ENCODE peak calls at places on chromosomes 5 and 9, in ten cellular contexts. One of them, this sample, is unnamed.

GRCh38 chr5:150068472-150068871 is 17.9 kb downstream of the CSF1R start:
- DNase-seq in WERI-Rb-1: no peak
- DNase-seq in GM23338: no peak
- DNase-seq in dorsolateral prefrontal cortex: no peak
- DNase-seq in AG04449: no peak
- DNase-seq in psoas muscle: no peak
- DNase-seq in IMR-90: no peak
- DNase-seq in fibroblast of mammary gland: no peak
- DNase-seq in endodermal cell: peak
- DNase-seq in CD8-positive, alpha-beta T cell: no peak
- DNase-seq in this sample: no peak

GRCh38 chr5:172065431-172066065 is 59.1 kb upstream of the FBXW11 start:
- DNase-seq in CD8-positive, alpha-beta T cell: no peak
- DNase-seq in WERI-Rb-1: no peak
- DNase-seq in AG04449: no peak
- DNase-seq in endodermal cell: peak
- DNase-seq in dorsolateral prefrontal cortex: no peak
- DNase-seq in GM23338: no peak
- DNase-seq in IMR-90: peak
- DNase-seq in fibroblast of mammary gland: peak
- DNase-seq in psoas muscle: no peak
- DNase-seq in this sample: no peak

GRCh38 chr9:22278426-22278825 is 168.2 kb upstream of the DMRTA1 start:
- DNase-seq in fibroblast of mammary gland: peak
- DNase-seq in psoas muscle: no peak
- DNase-seq in WERI-Rb-1: no peak
- DNase-seq in dorsolateral prefrontal cortex: no peak
- DNase-seq in IMR-90: no peak
- DNase-seq in GM23338: no peak
- DNase-seq in CD8-positive, alpha-beta T cell: no peak
- DNase-seq in AG04449: peak
- DNase-seq in endodermal cell: no peak
- DNase-seq in this sample: no peak

GRCh38 chr5:142587354-142587965 is 98.4 kb downstream of the FGF1 start:
- DNase-seq in fibroblast of mammary gland: peak
- DNase-seq in GM23338: peak
- DNase-seq in WERI-Rb-1: peak
- DNase-seq in CD8-positive, alpha-beta T cell: no peak
- DNase-seq in AG04449: no peak
- DNase-seq in dorsolateral prefrontal cortex: no peak
- DNase-seq in psoas muscle: no peak
- DNase-seq in endodermal cell: peak
- DNase-seq in IMR-90: peak
- DNase-seq in this sample: peak

GRCh38 chr5:159178978-159179377 is 30.4 kb downstream of the RNF145 start:
- DNase-seq in psoas muscle: no peak
- DNase-seq in fibroblast of mammary gland: peak
- DNase-seq in IMR-90: peak
- DNase-seq in dorsolateral prefrontal cortex: no peak
- DNase-seq in AG04449: peak
- DNase-seq in endodermal cell: no peak
- DNase-seq in WERI-Rb-1: no peak
- DNase-seq in GM23338: no peak
- DNase-seq in CD8-positive, alpha-beta T cell: no peak
- DNase-seq in this sample: peak

GRCh38 chr5:8843766-8844165 is 702.1 kb downstream of the SEMA5A start:
- DNase-seq in psoas muscle: no peak
- DNase-seq in dorsolateral prefrontal cortex: peak
- DNase-seq in IMR-90: peak
- DNase-seq in WERI-Rb-1: no peak
- DNase-seq in CD8-positive, alpha-beta T cell: no peak
- DNase-seq in fibroblast of mammary gland: peak
- DNase-seq in GM23338: no peak
- DNase-seq in AG04449: no peak
- DNase-seq in endodermal cell: no peak
- DNase-seq in this sample: no peak

GRCh38 chr9:134837529-134837928 is 43.1 kb upstream of the FCN2 start:
- DNase-seq in AG04449: no peak
- DNase-seq in CD8-positive, alpha-beta T cell: no peak
- DNase-seq in psoas muscle: peak
- DNase-seq in dorsolateral prefrontal cortex: no peak
- DNase-seq in endodermal cell: no peak
- DNase-seq in WERI-Rb-1: no peak
- DNase-seq in fibroblast of mammary gland: peak
- DNase-seq in IMR-90: peak
- DNase-seq in GM23338: no peak
- DNase-seq in this sample: no peak

GRCh38 chr5:32852535-32852934 is 141.4 kb downstream of the NPR3 start:
- DNase-seq in fibroblast of mammary gland: peak
- DNase-seq in AG04449: peak
- DNase-seq in CD8-positive, alpha-beta T cell: no peak
- DNase-seq in GM23338: peak
- DNase-seq in WERI-Rb-1: no peak
- DNase-seq in IMR-90: peak
- DNase-seq in dorsolateral prefrontal cortex: no peak
- DNase-seq in psoas muscle: peak
- DNase-seq in endodermal cell: peak
- DNase-seq in this sample: peak

GRCh38 chr5:142316051-142316450 is 8.8 kb downstream of the SPRY4 start:
- DNase-seq in psoas muscle: no peak
- DNase-seq in AG04449: no peak
- DNase-seq in GM23338: no peak
- DNase-seq in CD8-positive, alpha-beta T cell: no peak
- DNase-seq in dorsolateral prefrontal cortex: no peak
- DNase-seq in endodermal cell: no peak
- DNase-seq in IMR-90: peak
- DNase-seq in WERI-Rb-1: no peak
- DNase-seq in fibroblast of mammary gland: peak
- DNase-seq in this sample: peak

GRCh38 chr5:136269978-136270377 is 77.0 kb upstream of the SMIM32 start:
- DNase-seq in endodermal cell: no peak
- DNase-seq in AG04449: no peak
- DNase-seq in fibroblast of mammary gland: no peak
- DNase-seq in GM23338: no peak
- DNase-seq in IMR-90: no peak
- DNase-seq in dorsolateral prefrontal cortex: no peak
- DNase-seq in CD8-positive, alpha-beta T cell: no peak
- DNase-seq in psoas muscle: no peak
- DNase-seq in WERI-Rb-1: no peak
- DNase-seq in this sample: peak

GRCh38 chr5:137296213-137296702 is 202.9 kb downstream of the SPOCK1 start:
- DNase-seq in WERI-Rb-1: peak
- DNase-seq in AG04449: no peak
- DNase-seq in IMR-90: peak
- DNase-seq in endodermal cell: no peak
- DNase-seq in CD8-positive, alpha-beta T cell: no peak
- DNase-seq in psoas muscle: peak
- DNase-seq in dorsolateral prefrontal cortex: no peak
- DNase-seq in GM23338: no peak
- DNase-seq in fibroblast of mammary gland: no peak
- DNase-seq in this sample: no peak

GRCh38 chr9:95010431-95010838 is 283.9 kb downstream of the AOPEP start:
- DNase-seq in CD8-positive, alpha-beta T cell: no peak
- DNase-seq in IMR-90: no peak
- DNase-seq in WERI-Rb-1: no peak
- DNase-seq in psoas muscle: no peak
- DNase-seq in dorsolateral prefrontal cortex: peak
- DNase-seq in fibroblast of mammary gland: no peak
- DNase-seq in AG04449: no peak
- DNase-seq in GM23338: no peak
- DNase-seq in endodermal cell: no peak
- DNase-seq in this sample: no peak

GRCh38 chr5:135894789-135895188 is 852 bp downstream of the IL9 start:
- DNase-seq in endodermal cell: no peak
- DNase-seq in GM23338: no peak
- DNase-seq in IMR-90: no peak
- DNase-seq in AG04449: no peak
- DNase-seq in fibroblast of mammary gland: no peak
- DNase-seq in CD8-positive, alpha-beta T cell: no peak
- DNase-seq in WERI-Rb-1: no peak
- DNase-seq in dorsolateral prefrontal cortex: no peak
- DNase-seq in psoas muscle: no peak
- DNase-seq in this sample: no peak

GRCh38 chr9:114450833-114451706 is 54.2 kb downstream of the WHRN start:
- DNase-seq in GM23338: no peak
- DNase-seq in psoas muscle: no peak
- DNase-seq in fibroblast of mammary gland: no peak
- DNase-seq in CD8-positive, alpha-beta T cell: no peak
- DNase-seq in IMR-90: no peak
- DNase-seq in AG04449: no peak
- DNase-seq in endodermal cell: peak
- DNase-seq in WERI-Rb-1: no peak
- DNase-seq in dorsolateral prefrontal cortex: no peak
- DNase-seq in this sample: peak

GRCh38 chr5:143131983-143132382 is 271.5 kb downstream of the NR3C1 start:
- DNase-seq in CD8-positive, alpha-beta T cell: no peak
- DNase-seq in WERI-Rb-1: no peak
- DNase-seq in endodermal cell: no peak
- DNase-seq in fibroblast of mammary gland: no peak
- DNase-seq in IMR-90: no peak
- DNase-seq in AG04449: no peak
- DNase-seq in dorsolateral prefrontal cortex: no peak
- DNase-seq in psoas muscle: no peak
- DNase-seq in GM23338: no peak
- DNase-seq in this sample: peak

GRCh38 chr5:83059341-83059740 is 17.9 kb downstream of the TMEM167A start:
- DNase-seq in fibroblast of mammary gland: no peak
- DNase-seq in endodermal cell: no peak
- DNase-seq in WERI-Rb-1: no peak
- DNase-seq in CD8-positive, alpha-beta T cell: no peak
- DNase-seq in GM23338: no peak
- DNase-seq in dorsolateral prefrontal cortex: no peak
- DNase-seq in psoas muscle: no peak
- DNase-seq in IMR-90: no peak
- DNase-seq in AG04449: no peak
- DNase-seq in this sample: peak

GRCh38 chr5:475704-476101 is 32.7 kb downstream of the EXOC3 start:
- DNase-seq in psoas muscle: peak
- DNase-seq in IMR-90: no peak
- DNase-seq in WERI-Rb-1: no peak
- DNase-seq in GM23338: no peak
- DNase-seq in dorsolateral prefrontal cortex: no peak
- DNase-seq in AG04449: no peak
- DNase-seq in endodermal cell: no peak
- DNase-seq in CD8-positive, alpha-beta T cell: no peak
- DNase-seq in fibroblast of mammary gland: no peak
- DNase-seq in this sample: no peak
- H3K4me3 ChIP-seq in psoas muscle: no peak
- H3K4me3 ChIP-seq in IMR-90: no peak
- H3K4me3 ChIP-seq in WERI-Rb-1: no peak
- H3K4me3 ChIP-seq in GM23338: no peak
- H3K4me3 ChIP-seq in dorsolateral prefrontal cortex: no peak
- H3K4me3 ChIP-seq in AG04449: no peak
- H3K4me3 ChIP-seq in endodermal cell: no peak
- H3K4me3 ChIP-seq in CD8-positive, alpha-beta T cell: no peak
- H3K4me3 ChIP-seq in fibroblast of mammary gland: no peak
- H3K4me3 ChIP-seq in this sample: no peak

GRCh38 chr5:131747180-131748105 is 49.4 kb downstream of the FNIP1 start:
- DNase-seq in WERI-Rb-1: no peak
- DNase-seq in fibroblast of mammary gland: peak
- DNase-seq in IMR-90: peak
- DNase-seq in endodermal cell: no peak
- DNase-seq in dorsolateral prefrontal cortex: no peak
- DNase-seq in GM23338: no peak
- DNase-seq in AG04449: no peak
- DNase-seq in CD8-positive, alpha-beta T cell: no peak
- DNase-seq in psoas muscle: no peak
- DNase-seq in this sample: peak
- TF ChIP-seq CTCF in WERI-Rb-1: no peak
- TF ChIP-seq CTCF in fibroblast of mammary gland: no peak
- TF ChIP-seq CTCF in IMR-90: no peak
- TF ChIP-seq CTCF in endodermal cell: no peak
- TF ChIP-seq CTCF in dorsolateral prefrontal cortex: no peak
- TF ChIP-seq CTCF in GM23338: no peak
- TF ChIP-seq CTCF in AG04449: no peak
- TF ChIP-seq CTCF in CD8-positive, alpha-beta T cell: no peak
- TF ChIP-seq CTCF in psoas muscle: no peak
- TF ChIP-seq CTCF in this sample: no peak

GRCh38 chr5:31273631-31274378 is 80.3 kb downstream of the CDH6 start:
- DNase-seq in WERI-Rb-1: no peak
- DNase-seq in endodermal cell: no peak
- DNase-seq in GM23338: no peak
- DNase-seq in IMR-90: no peak
- DNase-seq in psoas muscle: no peak
- DNase-seq in fibroblast of mammary gland: peak
- DNase-seq in CD8-positive, alpha-beta T cell: no peak
- DNase-seq in dorsolateral prefrontal cortex: no peak
- DNase-seq in AG04449: no peak
- DNase-seq in this sample: peak
- H3K4me3 ChIP-seq in WERI-Rb-1: no peak
- H3K4me3 ChIP-seq in endodermal cell: no peak
- H3K4me3 ChIP-seq in GM23338: no peak
- H3K4me3 ChIP-seq in IMR-90: peak
- H3K4me3 ChIP-seq in psoas muscle: peak
- H3K4me3 ChIP-seq in fibroblast of mammary gland: peak
- H3K4me3 ChIP-seq in CD8-positive, alpha-beta T cell: no peak
- H3K4me3 ChIP-seq in dorsolateral prefrontal cortex: peak
- H3K4me3 ChIP-seq in AG04449: no peak
- H3K4me3 ChIP-seq in this sample: no peak

GRCh38 chr5:66684663-66685062 is 88.5 kb downstream of the MAST4 start:
- DNase-seq in fibroblast of mammary gland: no peak
- DNase-seq in GM23338: no peak
- DNase-seq in psoas muscle: no peak
- DNase-seq in endodermal cell: no peak
- DNase-seq in WERI-Rb-1: no peak
- DNase-seq in CD8-positive, alpha-beta T cell: no peak
- DNase-seq in IMR-90: no peak
- DNase-seq in dorsolateral prefrontal cortex: no peak
- DNase-seq in AG04449: no peak
- DNase-seq in this sample: no peak

GRCh38 chr5:66675369-66675768 is 79.2 kb downstream of the MAST4 start:
- DNase-seq in dorsolateral prefrontal cortex: no peak
- DNase-seq in fibroblast of mammary gland: no peak
- DNase-seq in IMR-90: no peak
- DNase-seq in AG04449: no peak
- DNase-seq in WERI-Rb-1: no peak
- DNase-seq in endodermal cell: no peak
- DNase-seq in CD8-positive, alpha-beta T cell: no peak
- DNase-seq in GM23338: no peak
- DNase-seq in psoas muscle: no peak
- DNase-seq in this sample: no peak

GRCh38 chr5:66680227-66680626 is 84.0 kb downstream of the MAST4 start:
- DNase-seq in endodermal cell: no peak
- DNase-seq in CD8-positive, alpha-beta T cell: no peak
- DNase-seq in WERI-Rb-1: no peak
- DNase-seq in AG04449: no peak
- DNase-seq in IMR-90: no peak
- DNase-seq in GM23338: peak
- DNase-seq in fibroblast of mammary gland: no peak
- DNase-seq in psoas muscle: no peak
- DNase-seq in dorsolateral prefrontal cortex: no peak
- DNase-seq in this sample: no peak

DNA sequence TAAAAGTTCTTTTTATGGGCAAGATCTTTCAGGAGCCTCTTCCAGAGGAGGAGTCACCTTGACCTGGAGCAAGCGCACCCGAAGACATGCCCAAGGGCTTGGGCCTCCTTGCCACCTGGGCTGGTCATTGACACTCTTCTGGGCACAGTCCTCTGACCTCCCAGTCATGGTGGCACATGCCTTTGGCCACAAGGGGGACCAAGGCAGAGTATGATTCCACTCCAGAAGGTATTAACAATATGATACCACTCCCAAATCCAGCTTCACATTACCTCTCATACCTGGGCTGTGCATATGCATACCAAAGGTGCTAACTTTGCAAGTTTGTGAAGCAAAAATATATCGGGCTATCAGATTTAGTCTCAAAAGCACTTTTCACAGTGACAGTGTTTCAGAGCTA is 84.6 kb downstream of the MAST4 start:
- DNase-seq in fibroblast of mammary gland: no peak
- DNase-seq in IMR-90: no peak
- DNase-seq in psoas muscle: no peak
- DNase-seq in AG04449: no peak
- DNase-seq in CD8-positive, alpha-beta T cell: no peak
- DNase-seq in endodermal cell: no peak
- DNase-seq in dorsolateral prefrontal cortex: no peak
- DNase-seq in GM23338: no peak
- DNase-seq in WERI-Rb-1: no peak
- DNase-seq in this sample: no peak
- TF ChIP-seq CTCF in fibroblast of mammary gland: peak
- TF ChIP-seq CTCF in IMR-90: no peak
- TF ChIP-seq CTCF in psoas muscle: no peak
- TF ChIP-seq CTCF in AG04449: no peak
- TF ChIP-seq CTCF in CD8-positive, alpha-beta T cell: no peak
- TF ChIP-seq CTCF in endodermal cell: peak
- TF ChIP-seq CTCF in dorsolateral prefrontal cortex: no peak
- TF ChIP-seq CTCF in GM23338: peak
- TF ChIP-seq CTCF in WERI-Rb-1: peak
- TF ChIP-seq CTCF in this sample: no peak